ENCODE peak calls at places on chromosomes 6 and 20, in seven cellular contexts. B is GM10248, F is T1000, J is small intestine, L is activated T-cell treated with anti-CD3 and anti-CD28 coated beads for 1 hour, K is Peyer's patch, W is iris pigment epithelial cell. X is an unnamed sample.

GRCh38 chr6:157091832-157092231 is 231.5 kb downstream of the TMEM242 start:
- DNase-seq in F (no peak), B (no peak), W (no peak), J (no peak), L (no peak), K (no peak), X (no peak)

GRCh38 chr20:48791014-48791413 is 36.8 kb downstream of the PREX1 start:
- DNase-seq in W (no peak), F (no peak), B (no peak), K (no peak), L (no peak), J (peak), X (no peak)

GRCh38 chr20:48538058-48538825 is 289.6 kb downstream of the PREX1 start:
- DNase-seq in J (no peak), L (no peak), K (no peak), F (peak), W (peak), B (no peak), X (no peak)

GRCh38 chr6:24356310-24357035 is 1.4 kb downstream of the DCDC2 start:
- DNase-seq in F (no peak), W (no peak), J (no peak), B (no peak), L (no peak), K (no peak), X (no peak)

GRCh38 chr6:7589221-7589620 is 777 bp upstream of the SNRNP48 start:
- DNase-seq in F (no peak), L (no peak), W (no peak), B (no peak), K (no peak), J (no peak), X (no peak)

GRCh38 chr20:37392441-37393195 is 46.7 kb downstream of the SRC start:
- DNase-seq in L (no peak), W (peak), F (no peak), J (no peak), K (no peak), B (no peak), X (no peak)

GRCh38 chr6:67792996-67793395 is 842.1 kb upstream of the ADGRB3 start:
- DNase-seq in J (no peak), F (no peak), K (no peak), W (no peak), B (no peak), L (no peak), X (no peak)

GRCh38 chr6:28567506-28567905 is 41.8 kb downstream of the GPX5 start:
- DNase-seq in F (no peak), J (no peak), L (no peak), W (no peak), K (no peak), B (no peak), X (no peak)

GRCh38 chr6:44217332-44218143 is 812 bp downstream of the MYMX start:
- DNase-seq in K (no peak), J (no peak), B (no peak), W (no peak), F (no peak), L (no peak), X (no peak)

GRCh38 chr6:4727671-4728435 is 48.4 kb upstream of the CDYL start:
- DNase-seq in F (no peak), K (peak), W (no peak), J (peak), L (no peak), B (no peak), X (no peak)

GRCh38 chr6:26342106-26342999 is 22.6 kb upstream of the BTN3A2 start:
- DNase-seq in L (no peak), J (no peak), B (no peak), F (no peak), K (no peak), W (peak), X (no peak)

GRCh38 chr6:159267165-159267564 is 98.0 kb downstream of the FNDC1 start:
- DNase-seq in F (no peak), L (no peak), B (no peak), K (no peak), J (no peak), W (peak), X (no peak)

GRCh38 chr6:23175391-23175790 is 606.0 kb downstream of the HDGFL1 start:
- DNase-seq in L (no peak), K (no peak), B (no peak), F (no peak), W (peak), J (no peak), X (no peak)

GRCh38 chr6:157075549-157076426 is 247.5 kb downstream of the TMEM242 start:
- DNase-seq in B (peak), W (peak), F (no peak), L (no peak), K (no peak), J (no peak), X (no peak)

X was measured in amniotic stem cell.